ENCODE peak calls at places on chromosomes 4 and X, in eight cellular contexts. P, J, N, V, A, Z, W and Q are unnamed samples.

GRCh38 chr4:165152527-165152926 is 39.9 kb upstream of the TMEM192 start:
- DNase-seq in A (no peak), W (peak; percentile 78), Z (no peak), V (peak; percentile 85), N (peak; percentile 50), J (no peak), P (no peak), Q (no peak)

GRCh38 chrX:18354369-18355329 is at the start of gene SCML2:
- DNase-seq in V (peak; percentile 38), Z (no peak), P (peak; percentile 45), J (peak; percentile 46), W (peak; percentile 25), A (peak; percentile 74), N (peak; percentile 46), Q (no peak)

GRCh38 chr4:111813565-111814140 is 331.6 kb upstream of the FAM241A start:
- DNase-seq in J (no peak), W (no peak), V (no peak), A (no peak), N (no peak), P (no peak), Z (no peak), Q (no peak)

GRCh38 chr4:163048447-163048846 is 118.2 kb downstream of the NAF1 start:
- DNase-seq in V (peak; percentile 46), Z (no peak), A (peak; percentile 15), W (peak; percentile 47), N (peak; percentile 3), J (no peak), P (no peak), Q (no peak)

GRCh38 chr4:102344520-102344954 is 745 bp downstream of the SLC39A8 start:
- DNase-seq in V (peak; percentile 61), Z (no peak), P (peak; percentile 68), A (peak; percentile 77), W (peak; percentile 55), J (peak; percentile 84), N (peak; percentile 18), Q (no peak)

GRCh38 chrX:51395807-51396728 is 63.4 kb downstream of the NUDT10 start:
- DNase-seq in V (peak; percentile 13), Z (no peak), A (no peak), J (peak; percentile 39), N (peak; percentile 21), W (no peak), P (peak; percentile 48), Q (no peak)

GRCh38 chr4:26962720-26963119 is 102.1 kb downstream of the STIM2 start:
- DNase-seq in P (no peak), W (no peak), N (peak; percentile 19), A (no peak), J (no peak), V (no peak), Z (no peak), Q (no peak)

GRCh38 chr4:4182835-4183568 is 43.7 kb downstream of the OTOP1 start:
- DNase-seq in J (no peak), N (peak; percentile 19), W (peak; percentile 15), Z (no peak), A (peak; percentile 66), P (peak; percentile 46), V (peak; percentile 28), Q (no peak)

GRCh38 chrX:83845397-83845796 is 15.5 kb upstream of the CYLC1 start:
- DNase-seq in A (peak; percentile 4), Z (no peak), W (peak; percentile 25), V (peak; percentile 0), P (no peak), N (peak; percentile 9), J (no peak), Q (no peak)

GRCh38 chr4:155085843-155086530 is 122.4 kb upstream of the NPY2R start:
- DNase-seq in N (peak; percentile 49), Z (no peak), W (peak; percentile 84), P (no peak), J (no peak), V (peak; percentile 64), A (no peak), Q (no peak)

GRCh38 chr4:80197132-80197573 is at the start of gene PRDM8:
- DNase-seq in Z (no peak), P (no peak), N (no peak), A (peak; percentile 53), V (no peak), J (no peak), W (peak; percentile 9), Q (no peak)

GRCh38 chr4:2402053-2402452 is 16.4 kb downstream of the ZFYVE28 start:
- DNase-seq in A (peak; percentile 91), Z (no peak), J (peak; percentile 68), N (no peak), P (peak; percentile 78), V (peak; percentile 53), W (peak; percentile 55), Q (no peak)

GRCh38 chr4:104416725-104417363 is 77.8 kb downstream of the CXXC4 start:
- DNase-seq in V (no peak), W (no peak), J (no peak), A (no peak), N (no peak), Z (no peak), P (no peak), Q (no peak)

GRCh38 chr4:8647094-8647570 is 54.6 kb downstream of the CPZ start:
- DNase-seq in W (no peak), P (no peak), J (no peak), Z (no peak), V (no peak), A (no peak), N (no peak), Q (no peak)

GRCh38 chrX:66200855-66201795 is 37.1 kb downstream of the HEPH start:
- DNase-seq in N (peak; percentile 17), V (peak; percentile 33), J (no peak), P (no peak), A (no peak), W (peak; percentile 43), Z (no peak), Q (no peak)
- TF ChIP-seq CTCF in N (peak; percentile 12), V (peak; percentile 39), J (no peak), P (no peak), A (no peak), W (peak; percentile 35), Z (no peak), Q (peak; percentile 32)

DNA sequence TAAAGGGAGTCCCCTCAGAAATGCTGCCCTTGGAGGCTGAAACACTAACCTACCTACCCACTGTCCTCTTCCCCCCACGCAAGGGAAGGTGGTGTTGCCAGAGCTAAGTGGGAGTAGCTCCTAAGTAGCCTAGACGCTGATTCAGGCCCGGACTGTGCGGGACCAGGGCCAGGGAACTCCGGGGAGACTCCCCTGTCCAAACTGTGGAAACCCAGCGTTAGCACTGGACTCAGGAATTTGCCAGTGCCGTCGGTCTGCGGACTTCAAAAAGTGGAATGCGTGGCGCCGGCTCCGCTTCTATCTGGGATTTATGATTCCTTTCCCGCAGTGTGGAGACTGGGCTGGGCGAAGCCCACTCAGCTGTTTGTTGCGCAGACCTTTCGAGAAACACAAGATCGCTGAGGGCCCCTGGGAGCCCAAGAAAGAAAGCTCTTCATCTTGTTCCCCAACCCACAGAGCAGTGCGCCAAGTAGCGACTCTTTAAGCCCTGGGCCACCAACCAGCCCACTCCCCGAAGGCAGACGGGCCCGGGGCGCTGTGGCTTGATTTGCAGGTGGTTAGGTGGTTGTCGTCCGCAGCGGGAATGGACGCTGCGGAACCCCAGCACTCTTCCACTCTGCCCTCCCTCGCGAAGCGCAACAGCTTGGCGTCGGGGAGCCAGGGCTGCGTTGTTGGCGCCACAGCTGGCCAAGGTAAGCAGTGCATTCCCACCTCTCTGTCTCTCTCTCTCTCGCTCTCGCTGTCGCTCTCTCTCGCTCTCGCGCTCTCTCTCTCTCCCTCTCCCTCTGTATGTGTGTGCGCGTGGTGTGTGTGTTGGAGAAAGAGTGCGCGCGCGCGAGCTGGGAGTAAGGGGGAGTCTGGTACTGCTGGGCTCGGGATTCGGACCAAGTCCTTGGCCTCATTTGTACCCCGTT is 2.0 kb downstream of the TMEM255A start:
- DNase-seq in N (peak; percentile 53), V (peak; percentile 57), W (peak; percentile 51), J (peak; percentile 74), Z (peak; percentile 6), A (peak; percentile 56), P (peak; percentile 61), Q (no peak)
- TF ChIP-seq CTCF in N (no peak), V (peak; percentile 40), W (peak; percentile 28), J (peak; percentile 39), Z (no peak), A (peak; percentile 29), P (no peak), Q (peak; percentile 24)

DNA sequence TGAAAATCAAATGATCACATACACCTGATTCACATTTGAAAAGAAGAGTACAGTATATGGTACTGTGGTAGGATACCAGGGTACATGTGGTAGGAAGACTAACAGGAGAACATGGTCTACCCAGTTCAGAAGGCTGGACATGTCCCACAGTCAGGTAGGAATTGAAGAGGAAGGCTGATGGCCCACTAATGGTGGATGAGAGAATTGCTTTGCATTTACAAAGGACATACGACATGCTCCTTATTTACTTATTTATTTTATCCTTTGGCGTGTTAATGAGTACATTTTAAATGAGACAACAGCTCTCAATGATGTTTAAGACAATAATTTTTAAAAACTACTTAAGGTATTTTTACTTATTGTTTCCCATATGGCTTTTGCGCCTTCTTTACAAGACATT is 106.7 kb upstream of the BMP2K start:
- DNase-seq in N (no peak), A (no peak), J (no peak), P (no peak), W (no peak), V (no peak), Z (no peak), Q (no peak)
- TF ChIP-seq CTCF in N (no peak), A (peak; percentile 31), J (peak; percentile 13), P (no peak), W (peak; percentile 7), V (peak; percentile 8), Z (no peak), Q (peak; percentile 12)

DNA sequence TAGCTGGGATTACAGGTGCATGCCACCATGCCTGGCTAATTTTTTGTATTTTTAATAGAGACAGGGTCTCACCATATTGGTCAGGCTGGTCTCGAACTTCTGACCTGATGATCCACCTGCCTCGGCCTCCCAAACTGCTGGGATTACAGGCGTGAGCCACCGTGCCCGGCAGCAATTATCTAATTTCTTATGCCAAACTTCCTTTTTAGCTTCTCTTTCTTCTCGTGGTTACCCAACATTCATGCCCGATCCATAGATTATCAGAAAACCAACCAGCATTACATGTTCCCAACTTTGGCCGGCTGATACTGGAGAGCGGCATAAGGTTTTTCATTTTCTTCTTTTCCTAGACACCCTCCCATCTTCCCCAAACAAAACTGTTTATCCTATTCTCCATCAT is 8.8 kb downstream of the SLC7A11 start:
- DNase-seq in P (no peak), A (no peak), J (no peak), W (no peak), V (no peak), N (no peak), Z (no peak), Q (no peak)
- TF ChIP-seq CTCF in P (no peak), A (no peak), J (no peak), W (no peak), V (no peak), N (no peak), Z (no peak), Q (no peak)